ENCODE peak calls at places on chromosomes 1 and 21, in eight cellular contexts. M is cardiac muscle cell, B is HFFc6, D is activated T-cell treated with anti-CD3 and anti-CD28 coated beads for 24 hours, W is HT1080, S is GM23338, L is lung, E is hepatic stellate cell. X is an unnamed sample.

GRCh38 chr1:232571523-232571922 is 58.4 kb downstream of the SIPA1L2 start:
- DNase-seq in S (no peak), D (no peak), W (peak), L (no peak), B (no peak), E (no peak), M (no peak), X (no peak)

GRCh38 chr1:205261946-205262668 is 34.4 kb downstream of the TMCC2 start:
- DNase-seq in S (peak), B (peak), E (peak), D (no peak), L (no peak), W (peak), M (no peak), X (no peak)

GRCh38 chr1:173038875-173039554 is 11.7 kb downstream of the TNFSF18 start:
- DNase-seq in L (no peak), B (no peak), M (no peak), E (no peak), S (no peak), D (peak), W (no peak), X (no peak)

GRCh38 chr1:13996334-13996733 is 296.3 kb downstream of the PRDM2 start:
- DNase-seq in W (peak), M (no peak), E (no peak), S (peak), D (no peak), B (no peak), L (no peak), X (no peak)

GRCh38 chr1:114803001-114803400 is 22.5 kb upstream of the SIKE1 start:
- DNase-seq in W (peak), E (no peak), M (no peak), S (no peak), L (no peak), B (no peak), D (no peak), X (no peak)

GRCh38 chr1:214637125-214637524 is 34.1 kb downstream of the CENPF start:
- DNase-seq in B (no peak), M (no peak), L (no peak), S (no peak), D (no peak), W (no peak), E (no peak), X (no peak)

GRCh38 chr1:8259498-8260290 is 58.2 kb upstream of the SLC45A1 start:
- DNase-seq in L (peak), E (peak), W (peak), B (peak), S (no peak), D (no peak), M (no peak), X (peak)

GRCh38 chr1:19260211-19261138 is 8.9 kb downstream of the MRTO4 start:
- DNase-seq in M (no peak), L (peak), E (peak), D (no peak), W (peak), S (no peak), B (peak), X (no peak)

GRCh38 chr1:17046043-17046657 is 7.7 kb downstream of the SDHB start:
- DNase-seq in D (no peak), E (peak), S (peak), W (peak), B (peak), L (no peak), M (peak), X (no peak)

GRCh38 chr21:35616090-35616489 is 444.2 kb downstream of the SETD4 start:
- DNase-seq in L (no peak), E (no peak), D (no peak), W (no peak), B (peak), S (no peak), M (no peak), X (no peak)

GRCh38 chr1:75870951-75871350 is 61.3 kb downstream of the ASB17 start:
- DNase-seq in W (peak), E (no peak), D (no peak), S (no peak), B (no peak), L (no peak), M (no peak), X (no peak)

GRCh38 chr1:164575356-164575755 is 16.4 kb downstream of the PBX1 start:
- DNase-seq in D (no peak), E (no peak), S (peak), M (no peak), W (no peak), B (no peak), L (no peak), X (no peak)

GRCh38 chr1:205510951-205511330 is 6.5 kb downstream of the CDK18 start:
- DNase-seq in L (no peak), M (no peak), E (no peak), B (no peak), D (no peak), S (no peak), W (no peak), X (no peak)

GRCh38 chr1:206713070-206713469 is 28.4 kb downstream of the MAPKAPK2 start:
- DNase-seq in M (no peak), E (no peak), D (no peak), W (no peak), B (no peak), S (no peak), L (no peak), X (no peak)

GRCh38 chr1:172238969-172239368 is 181.5 kb upstream of the C1orf105 start:
- DNase-seq in E (no peak), L (no peak), W (no peak), D (no peak), B (no peak), M (no peak), S (no peak), X (no peak)

GRCh38 chr1:36034692-36035091 is 49.2 kb upstream of the TEKT2 start:
- DNase-seq in S (no peak), D (no peak), E (peak), W (peak), B (peak), L (no peak), M (no peak), X (no peak)

GRCh38 chr1:50978144-50978851 is 8.3 kb downstream of the CDKN2C start:
- DNase-seq in W (peak), B (peak), S (peak), M (peak), L (peak), D (no peak), E (peak), X (peak)

GRCh38 chr1:90724926-90725325 is 7.8 kb upstream of the BARHL2 start:
- DNase-seq in W (no peak), D (no peak), M (no peak), E (no peak), S (peak), B (no peak), L (no peak), X (no peak)

GRCh38 chr1:4430406-4431404 is 223.7 kb upstream of the AJAP1 start:
- DNase-seq in E (no peak), L (no peak), W (no peak), M (no peak), D (no peak), S (no peak), B (no peak), X (no peak)

GRCh38 chr1:205598841-205599666 is 32.8 kb downstream of the ELK4 start:
- DNase-seq in L (peak), B (peak), D (no peak), W (peak), M (no peak), S (no peak), E (peak), X (peak)

GRCh38 chr1:185373813-185374524 is 56.9 kb upstream of the IVNS1ABP start:
- DNase-seq in B (peak), D (no peak), M (no peak), E (peak), S (no peak), W (peak), L (no peak), X (no peak)

GRCh38 chr1:228279011-228279721 is 71.3 kb downstream of the OBSCN start:
- DNase-seq in W (no peak), E (no peak), B (no peak), S (no peak), M (no peak), D (no peak), L (no peak), X (no peak)

GRCh38 chr1:212529211-212529731 is 79.3 kb upstream of the ATF3 start:
- DNase-seq in L (no peak), B (peak), D (no peak), S (no peak), M (no peak), W (peak), E (no peak), X (no peak)

GRCh38 chr21:40841524-40842196 is 5.3 kb downstream of the DSCAM start:
- DNase-seq in L (peak), D (no peak), M (peak), B (peak), W (no peak), S (peak), E (no peak), X (peak)

GRCh38 chr1:109513110-109513702 is 3.7 kb upstream of the AMIGO1 start:
- DNase-seq in E (no peak), D (no peak), W (no peak), B (no peak), M (no peak), L (no peak), S (no peak), X (no peak)

GRCh38 chr21:41678944-41679343 is 87.9 kb downstream of the RIPK4 start:
- DNase-seq in B (peak), L (peak), E (peak), S (peak), D (peak), W (peak), M (peak), X (peak)

GRCh38 chr1:17582124-17582768 is 42.7 kb downstream of the ARHGEF10L start:
- DNase-seq in D (no peak), B (no peak), L (no peak), W (no peak), E (no peak), S (no peak), M (no peak), X (no peak)

GRCh38 chr1:8318436-8318835 is 522 bp downstream of the SLC45A1 start:
- DNase-seq in L (no peak), S (no peak), W (no peak), E (no peak), B (no peak), D (no peak), M (no peak), X (no peak)

GRCh38 chr1:161305872-161306519 is 3.8 kb downstream of the MPZ start:
- DNase-seq in L (peak), W (no peak), M (peak), D (peak), B (no peak), S (peak), E (peak), X (peak)

GRCh38 chr21:33695785-33696184 is 53.5 kb downstream of the ITSN1 start:
- DNase-seq in W (no peak), E (no peak), S (no peak), L (no peak), M (no peak), D (no peak), B (no peak), X (no peak)

GRCh38 chr1:232968965-232969364 is 18.6 kb downstream of the NTPCR start:
- DNase-seq in W (peak), S (no peak), M (no peak), B (no peak), L (no peak), D (no peak), E (no peak), X (peak)

GRCh38 chr1:157580179-157580827 is 17.6 kb downstream of the FCRL4 start:
- DNase-seq in S (peak), L (peak), W (peak), D (no peak), M (peak), B (peak), E (peak), X (peak)

GRCh38 chr1:245156041-245156735 is 1.4 kb downstream of the KIF26B start:
- DNase-seq in M (peak), L (peak), B (peak), E (peak), S (peak), W (peak), D (peak), X (peak)

X was measured in thyroid gland.